ENCODE peak calls at places on chromosomes 11 and 22, in eight cellular contexts. S, V, E, X, Y, F, O and L are unnamed samples.

GRCh38 chr11:108527382-108527781 is 29.2 kb upstream of the POGLUT3 start:
- DNase-seq in X (no peak), Y (no peak), S (no peak), E (no peak), O (no peak), V (no peak), F (no peak), L (no peak)

GRCh38 chr11:122100222-122101080 is 15.6 kb downstream of the BLID start:
- DNase-seq in O (no peak), X (peak; percentile 59), E (no peak), S (peak; percentile 77), F (peak; percentile 68), V (no peak), Y (no peak), L (no peak)

GRCh38 chr11:77854838-77855237 is 33.9 kb downstream of the AAMDC start:
- DNase-seq in O (no peak), V (no peak), X (no peak), S (no peak), Y (no peak), F (no peak), E (no peak), L (no peak)

GRCh38 chr11:12287374-12288211 is 89.8 kb upstream of the PARVA start:
- DNase-seq in X (no peak), Y (peak; percentile 73), F (peak; percentile 99), O (no peak), E (peak; percentile 26), V (peak; percentile 39), S (peak; percentile 65), L (peak; percentile 84)

GRCh38 chr11:123451183-123451907 is 21.3 kb downstream of the GRAMD1B start:
- DNase-seq in S (no peak), Y (peak; percentile 33), O (peak; percentile 49), E (no peak), F (no peak), V (no peak), X (no peak), L (no peak)

GRCh38 chr22:21816787-21817496 is 50.5 kb downstream of the MAPK1 start:
- DNase-seq in X (no peak), E (no peak), O (peak; percentile 29), S (no peak), Y (no peak), F (peak; percentile 94), V (peak; percentile 95), L (peak; percentile 26)

GRCh38 chr11:12182650-12183511 is 72.5 kb downstream of the MICAL2 start:
- DNase-seq in X (no peak), O (peak; percentile 42), E (no peak), F (peak; percentile 99), V (no peak), S (no peak), Y (peak; percentile 11), L (peak; percentile 91)

GRCh38 chr11:119538748-119539147 is 115.8 kb upstream of the THY1 start:
- DNase-seq in Y (no peak), E (no peak), F (peak; percentile 38), O (no peak), X (no peak), S (peak; percentile 2), V (no peak), L (no peak)

GRCh38 chr11:14809466-14809865 is 82.6 kb downstream of the CYP2R1 start:
- DNase-seq in F (no peak), E (no peak), X (no peak), O (no peak), S (no peak), Y (peak; percentile 58), V (no peak), L (no peak)

GRCh38 chr11:120023120-120023519 is 114.8 kb downstream of the TRIM29 start:
- DNase-seq in V (no peak), O (no peak), E (no peak), X (no peak), S (no peak), Y (no peak), F (no peak), L (no peak)

GRCh38 chr11:3136542-3137455 is 28.3 kb downstream of the OSBPL5 start:
- DNase-seq in X (no peak), O (no peak), S (peak; percentile 52), F (no peak), Y (no peak), V (no peak), E (no peak), L (no peak)

GRCh38 chr11:48307760-48308386 is 1.9 kb downstream of the OR4S1 start:
- DNase-seq in X (peak; percentile 67), F (peak; percentile 50), O (peak; percentile 27), S (no peak), V (peak; percentile 83), E (peak; percentile 70), Y (peak; percentile 79), L (no peak)

GRCh38 chr11:66243816-66244215 is 24.6 kb upstream of the RAB1B start:
- DNase-seq in F (no peak), O (no peak), S (no peak), Y (no peak), X (no peak), V (no peak), E (no peak), L (no peak)

GRCh38 chr11:45209904-45210699 is 63.7 kb downstream of the PRDM11 start:
- DNase-seq in O (peak; percentile 63), S (no peak), E (peak; percentile 45), X (peak; percentile 52), V (peak; percentile 28), F (peak; percentile 35), Y (peak; percentile 58), L (no peak)

GRCh38 chr11:8711895-8712442 is 29.4 kb downstream of the RPL27A start:
- DNase-seq in F (no peak), O (no peak), V (no peak), S (no peak), X (no peak), Y (no peak), E (no peak), L (no peak)

GRCh38 chr11:96134622-96135021 is 208.4 kb downstream of the MAML2 start:
- DNase-seq in Y (no peak), E (no peak), O (no peak), V (peak; percentile 36), X (no peak), S (no peak), F (no peak), L (no peak)

GRCh38 chr11:125317416-125317815 is 152.9 kb downstream of the PKNOX2 start:
- DNase-seq in Y (no peak), S (no peak), V (no peak), X (no peak), O (no peak), E (no peak), F (no peak), L (no peak)

GRCh38 chr22:18987765-18988164 is 51.7 kb upstream of the PRODH start:
- DNase-seq in V (no peak), X (no peak), F (peak; percentile 2), E (no peak), O (no peak), S (no peak), Y (no peak), L (no peak)

GRCh38 chr11:10952872-10953271 is 95.0 kb upstream of the ZBED5 start:
- DNase-seq in Y (no peak), E (no peak), F (no peak), X (no peak), S (no peak), O (no peak), V (no peak), L (no peak)

GRCh38 chr22:46088541-46089311 is 61.6 kb upstream of the PPARA start:
- DNase-seq in V (no peak), E (peak; percentile 79), Y (no peak), S (peak; percentile 75), F (peak; percentile 80), X (no peak), O (no peak), L (no peak)

GRCh38 chr22:29706493-29706892 is 13.3 kb upstream of the CABP7 start:
- DNase-seq in S (no peak), O (no peak), V (no peak), E (no peak), F (no peak), Y (peak; percentile 38), X (no peak), L (no peak)

GRCh38 chr22:29801796-29802195 is 34.6 kb downstream of the UQCR10 start:
- DNase-seq in S (no peak), E (no peak), O (no peak), Y (no peak), X (no peak), F (no peak), V (no peak), L (no peak)

GRCh38 chr11:133318221-133318620 is 214.1 kb downstream of the OPCML start:
- DNase-seq in X (no peak), O (no peak), E (no peak), V (no peak), S (no peak), F (no peak), Y (no peak), L (no peak)